ENCODE peak calls at places on chromosomes 12 and 14, in four cellular contexts. One of them, this sample, is unnamed.

GRCh38 chr12:131028587-131029338 is 75.1 kb downstream of the ADGRD1 start:
- DNase-seq in K562: no peak
- DNase-seq in HepG2: no peak
- DNase-seq in GM12878: no peak
- DNase-seq in this sample: no peak

GRCh38 chr12:95282266-95282665 is 64.7 kb downstream of the VEZT start:
- DNase-seq in K562: no peak
- DNase-seq in HepG2: no peak
- DNase-seq in GM12878: no peak
- DNase-seq in this sample: no peak

GRCh38 chr14:46018846-46019420 is 632.6 kb downstream of the RPL10L start:
- DNase-seq in K562: no peak
- DNase-seq in HepG2: no peak
- DNase-seq in GM12878: no peak
- DNase-seq in this sample: no peak

GRCh38 chr14:41922014-41922413 is 315.3 kb downstream of the LRFN5 start:
- DNase-seq in K562: no peak
- DNase-seq in HepG2: no peak
- DNase-seq in GM12878: no peak
- DNase-seq in this sample: no peak

GRCh38 chr14:47606601-47607000 is 68.8 kb downstream of the MDGA2 start:
- DNase-seq in K562: no peak
- DNase-seq in HepG2: no peak
- DNase-seq in GM12878: no peak
- DNase-seq in this sample: no peak

GRCh38 chr14:63248211-63248610 is 44.0 kb downstream of the RHOJ start:
- DNase-seq in K562: no peak
- DNase-seq in HepG2: no peak
- DNase-seq in GM12878: no peak
- DNase-seq in this sample: no peak

GRCh38 chr12:6219980-6220379 is 19.8 kb downstream of the CD9 start:
- DNase-seq in K562: no peak
- DNase-seq in HepG2: no peak
- DNase-seq in GM12878: no peak
- DNase-seq in this sample: no peak

GRCh38 chr14:50806241-50806933 is 24.6 kb downstream of the NIN start:
- DNase-seq in K562: no peak
- DNase-seq in HepG2: no peak
- DNase-seq in GM12878: no peak
- DNase-seq in this sample: no peak

GRCh38 chr12:20602671-20603402 is 92.3 kb upstream of the SLCO1C1 start:
- DNase-seq in K562: no peak
- DNase-seq in HepG2: no peak
- DNase-seq in GM12878: no peak
- DNase-seq in this sample: no peak

GRCh38 chr12:8035440-8036010 is 3.0 kb downstream of the FOXJ2 start:
- DNase-seq in K562: no peak
- DNase-seq in HepG2: no peak
- DNase-seq in GM12878: no peak
- DNase-seq in this sample: no peak

GRCh38 chr12:57214398-57214781 is 2.2 kb upstream of the NXPH4 start:
- DNase-seq in K562: peak; percentile 69
- DNase-seq in HepG2: peak; percentile 51
- DNase-seq in GM12878: no peak
- DNase-seq in this sample: peak; percentile 82

GRCh38 chr12:42990387-42990786 is 400.8 kb upstream of the PRICKLE1 start:
- DNase-seq in K562: no peak
- DNase-seq in HepG2: no peak
- DNase-seq in GM12878: no peak
- DNase-seq in this sample: no peak

GRCh38 chr14:61525293-61526011 is 169.9 kb upstream of the HIF1A start:
- DNase-seq in K562: no peak
- DNase-seq in HepG2: no peak
- DNase-seq in GM12878: peak; percentile 85
- DNase-seq in this sample: no peak

GRCh38 chr14:70789361-70789760 is 20.0 kb downstream of the MAP3K9 start:
- DNase-seq in K562: no peak
- DNase-seq in HepG2: no peak
- DNase-seq in GM12878: no peak
- DNase-seq in this sample: no peak

GRCh38 chr12:43766291-43766690 is 7.5 kb downstream of the IRAK4 start:
- DNase-seq in K562: no peak
- DNase-seq in HepG2: no peak
- DNase-seq in GM12878: no peak
- DNase-seq in this sample: no peak

GRCh38 chr12:132489602-132490239 is at the start of gene FBRSL1:
- DNase-seq in K562: peak; percentile 98
- DNase-seq in HepG2: peak; percentile 72
- DNase-seq in GM12878: no peak
- DNase-seq in this sample: peak; percentile 99

GRCh38 chr12:121095544-121096198 is 37.0 kb upstream of the P2RX7 start:
- DNase-seq in K562: peak; percentile 89
- DNase-seq in HepG2: peak; percentile 25
- DNase-seq in GM12878: peak; percentile 21
- DNase-seq in this sample: peak; percentile 89

GRCh38 chr12:57213068-57213715 is 3.4 kb upstream of the NXPH4 start:
- DNase-seq in K562: peak; percentile 94
- DNase-seq in HepG2: peak; percentile 53
- DNase-seq in GM12878: peak; percentile 27
- DNase-seq in this sample: peak; percentile 88

GRCh38 chr12:79187032-79187431 is 322.5 kb downstream of the SYT1 start:
- DNase-seq in K562: no peak
- DNase-seq in HepG2: no peak
- DNase-seq in GM12878: no peak
- DNase-seq in this sample: no peak

GRCh38 chr14:71780822-71781221 is 151.4 kb upstream of the RGS6 start:
- DNase-seq in K562: no peak
- DNase-seq in HepG2: no peak
- DNase-seq in GM12878: no peak
- DNase-seq in this sample: no peak

GRCh38 chr12:50614167-50614762 is 109.5 kb downstream of the DIP2B start:
- DNase-seq in K562: peak; percentile 29
- DNase-seq in HepG2: no peak
- DNase-seq in GM12878: no peak
- DNase-seq in this sample: no peak

GRCh38 chr12:50569876-50570275 is 65.1 kb downstream of the DIP2B start:
- DNase-seq in K562: no peak
- DNase-seq in HepG2: no peak
- DNase-seq in GM12878: no peak
- DNase-seq in this sample: no peak

GRCh38 chr14:78254911-78255431 is 84.8 kb downstream of the NRXN3 start:
- DNase-seq in K562: no peak
- DNase-seq in HepG2: no peak
- DNase-seq in GM12878: no peak
- DNase-seq in this sample: no peak

GRCh38 chr12:59871779-59872178 is 275.9 kb downstream of the SLC16A7 start:
- DNase-seq in K562: no peak
- DNase-seq in HepG2: no peak
- DNase-seq in GM12878: no peak
- DNase-seq in this sample: no peak

GRCh38 chr12:96398422-96399080 is 1.7 kb downstream of the CDK17 start:
- DNase-seq in K562: no peak
- DNase-seq in HepG2: peak; percentile 7
- DNase-seq in GM12878: no peak
- DNase-seq in this sample: no peak

GRCh38 chr14:89027097-89027740 is 202.8 kb downstream of the TTC8 start:
- DNase-seq in K562: peak; percentile 84
- DNase-seq in HepG2: peak; percentile 21
- DNase-seq in GM12878: no peak
- DNase-seq in this sample: peak; percentile 85

GRCh38 chr14:32469388-32470160 is 140.5 kb downstream of the AKAP6 start:
- DNase-seq in K562: peak; percentile 5
- DNase-seq in HepG2: peak; percentile 63
- DNase-seq in GM12878: no peak
- DNase-seq in this sample: peak; percentile 16

GRCh38 chr12:48977290-48978281 is 536 bp upstream of the WNT1 start:
- DNase-seq in K562: peak; percentile 89
- DNase-seq in HepG2: peak; percentile 59
- DNase-seq in GM12878: no peak
- DNase-seq in this sample: peak; percentile 57

GRCh38 chr12:114369088-114369487 is 36.9 kb downstream of the TBX5 start:
- DNase-seq in K562: no peak
- DNase-seq in HepG2: no peak
- DNase-seq in GM12878: no peak
- DNase-seq in this sample: no peak

GRCh38 chr14:54730156-54730961 is 163.4 kb downstream of the SAMD4A start:
- DNase-seq in K562: no peak
- DNase-seq in HepG2: no peak
- DNase-seq in GM12878: peak; percentile 94
- DNase-seq in this sample: no peak

GRCh38 chr12:79935624-79936040 is 735 bp upstream of the PPP1R12A start:
- DNase-seq in K562: no peak
- DNase-seq in HepG2: peak; percentile 8
- DNase-seq in GM12878: peak; percentile 36
- DNase-seq in this sample: peak; percentile 17

GRCh38 chr14:50001146-50001998 is 108.5 kb downstream of the ARF6 start:
- DNase-seq in K562: peak; percentile 67
- DNase-seq in HepG2: peak; percentile 86
- DNase-seq in GM12878: no peak
- DNase-seq in this sample: no peak

GRCh38 chr14:100078997-100079561 is 13.9 kb downstream of the EVL start:
- DNase-seq in K562: peak; percentile 12
- DNase-seq in HepG2: no peak
- DNase-seq in GM12878: no peak
- DNase-seq in this sample: peak; percentile 47

GRCh38 chr12:49121047-49121696 is 10.0 kb downstream of the TUBA1B start:
- DNase-seq in K562: peak; percentile 31
- DNase-seq in HepG2: peak; percentile 79
- DNase-seq in GM12878: no peak
- DNase-seq in this sample: peak; percentile 58

GRCh38 chr12:94150483-94151225 is 2.3 kb downstream of the PLXNC1 start:
- DNase-seq in K562: no peak
- DNase-seq in HepG2: no peak
- DNase-seq in GM12878: no peak
- DNase-seq in this sample: no peak

GRCh38 chr12:109951136-109951535 is 45.0 kb downstream of the GIT2 start:
- DNase-seq in K562: no peak
- DNase-seq in HepG2: no peak
- DNase-seq in GM12878: no peak
- DNase-seq in this sample: no peak

GRCh38 chr14:103518416-103519042 is 4.1 kb downstream of the CKB start:
- DNase-seq in K562: peak; percentile 65
- DNase-seq in HepG2: peak; percentile 51
- DNase-seq in GM12878: no peak
- DNase-seq in this sample: peak; percentile 74

GRCh38 chr14:75825147-75825592 is 156.6 kb downstream of the TGFB3 start:
- DNase-seq in K562: no peak
- DNase-seq in HepG2: peak; percentile 15
- DNase-seq in GM12878: peak; percentile 40
- DNase-seq in this sample: no peak

GRCh38 chr14:91018465-91018864 is 42.0 kb downstream of the RPS6KA5 start:
- DNase-seq in K562: no peak
- DNase-seq in HepG2: no peak
- DNase-seq in GM12878: no peak
- DNase-seq in this sample: no peak
- TF ChIP-seq FOXK2 in K562: no peak
- TF ChIP-seq FOXK2 in HepG2: no peak
- TF ChIP-seq FOXK2 in GM12878: no peak
- TF ChIP-seq FOXK2 in this sample: no peak

DNA sequence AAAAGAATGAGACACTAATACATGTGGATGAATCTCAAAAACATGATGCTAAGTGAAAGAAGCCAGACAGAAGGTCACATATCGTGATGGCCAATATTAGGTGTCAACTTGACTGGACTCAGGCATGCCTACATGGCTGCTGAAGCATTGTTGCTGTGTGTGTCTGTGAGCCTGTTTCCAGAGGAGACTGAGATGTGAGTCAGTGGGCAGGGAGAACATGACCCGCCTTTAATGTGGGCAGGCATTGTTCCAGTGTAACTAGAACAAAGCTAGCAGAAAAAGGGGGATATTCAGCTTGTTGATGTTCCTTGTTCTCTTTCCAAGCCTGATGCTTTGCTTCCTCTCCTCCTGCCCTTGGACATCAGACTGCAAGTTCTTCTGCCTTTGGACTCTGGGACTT is 47.6 kb downstream of the DCAF5 start:
- DNase-seq in K562: no peak
- DNase-seq in HepG2: no peak
- DNase-seq in GM12878: no peak
- DNase-seq in this sample: no peak
- TF ChIP-seq FOXK2 in K562: no peak
- TF ChIP-seq FOXK2 in HepG2: no peak
- TF ChIP-seq FOXK2 in GM12878: no peak
- TF ChIP-seq FOXK2 in this sample: no peak

GRCh38 chr12:124928912-124929530 is 14.6 kb upstream of the UBC start:
- DNase-seq in K562: no peak
- DNase-seq in HepG2: no peak
- DNase-seq in GM12878: no peak
- DNase-seq in this sample: no peak

GRCh38 chr12:124930576-124930975 is 16.1 kb upstream of the UBC start:
- DNase-seq in K562: no peak
- DNase-seq in HepG2: no peak
- DNase-seq in GM12878: no peak
- DNase-seq in this sample: no peak

GRCh38 chr12:124929649-124930419 is 15.4 kb upstream of the UBC start:
- DNase-seq in K562: no peak
- DNase-seq in HepG2: no peak
- DNase-seq in GM12878: no peak
- DNase-seq in this sample: no peak

GRCh38 chr12:124927325-124928094 is 13.1 kb upstream of the UBC start:
- DNase-seq in K562: peak; percentile 78
- DNase-seq in HepG2: peak; percentile 85
- DNase-seq in GM12878: peak; percentile 90
- DNase-seq in this sample: peak; percentile 77

DNA sequence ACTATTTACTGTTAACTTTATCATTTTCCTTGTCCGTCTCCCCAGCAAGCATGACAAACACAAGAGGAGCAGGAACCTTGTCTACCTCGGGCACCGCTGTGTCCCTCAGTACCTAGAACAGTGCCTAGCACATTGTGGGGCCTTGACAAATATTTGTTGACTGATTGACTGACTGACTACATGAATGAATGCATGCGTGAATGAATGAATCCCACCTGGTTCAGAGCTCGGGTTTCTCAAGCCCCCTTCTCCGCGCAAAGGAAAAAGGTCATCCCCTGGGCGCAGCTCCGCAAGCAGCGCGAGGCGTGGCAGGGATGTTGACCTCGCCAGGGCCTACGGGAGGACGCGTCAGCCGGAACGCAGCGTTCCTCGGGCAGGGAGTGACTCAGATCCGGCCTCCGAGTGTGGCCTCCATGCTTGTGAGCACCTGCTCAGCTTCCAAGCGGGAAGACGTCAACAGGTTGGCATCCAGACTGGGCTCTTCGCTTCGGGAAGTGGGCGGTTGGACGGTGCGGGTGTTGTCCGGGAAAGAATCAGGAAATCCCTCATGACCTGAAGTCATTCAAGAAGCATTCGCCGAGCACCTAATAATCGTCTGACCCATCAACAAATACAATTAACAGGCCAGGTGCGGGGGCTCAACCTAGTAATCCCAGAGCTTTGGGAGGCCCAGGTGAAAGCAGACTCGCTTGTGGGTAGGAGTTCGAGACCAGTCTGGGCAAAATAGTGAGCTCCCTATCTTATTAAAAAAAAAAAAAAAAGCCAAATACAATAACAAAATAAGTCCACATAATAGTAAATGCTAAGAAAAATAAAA is 13.9 kb upstream of the UBC start:
- DNase-seq in K562: no peak
- DNase-seq in HepG2: no peak
- DNase-seq in GM12878: no peak
- DNase-seq in this sample: no peak
- TF ChIP-seq FOXK2 in K562: no peak
- TF ChIP-seq FOXK2 in HepG2: no peak
- TF ChIP-seq FOXK2 in GM12878: no peak
- TF ChIP-seq FOXK2 in this sample: no peak

GRCh38 chr12:64679487-64679983 is 69.2 kb downstream of the RASSF3 start:
- DNase-seq in K562: peak; percentile 65
- DNase-seq in HepG2: no peak
- DNase-seq in GM12878: no peak
- DNase-seq in this sample: no peak
- TF ChIP-seq FOXK2 in K562: no peak
- TF ChIP-seq FOXK2 in HepG2: no peak
- TF ChIP-seq FOXK2 in GM12878: no peak
- TF ChIP-seq FOXK2 in this sample: no peak

This sample was measured in HEK293T.